ENCODE peak calls at places on chromosomes 5 and 9, in seven cellular contexts. U is heart left ventricle; Z is T-helper 17 cell; J is T-cell; K is activated T-cell treated with anti-CD3 and anti-CD28 coated beads, Interleukin-2, amount 50 U/mL, for 72 hours; E is right cardiac atrium; Y is gastrocnemius medialis. A is an unnamed sample.

GRCh38 chr9:126583134-126583760 is 30.5 kb upstream of the LMX1B start:
- ATAC-seq in U (no peak), Z (no peak), J (no peak), K (no peak), E (no peak), Y (no peak), A (no peak)

GRCh38 chr9:5382479-5382878 is 42.8 kb upstream of the RLN1 start:
- ATAC-seq in U (no peak), Z (no peak), J (no peak), K (no peak), E (no peak), Y (no peak), A (no peak)

GRCh38 chr5:59116231-59116900 is 533.5 kb downstream of the RAB3C start:
- ATAC-seq in U (no peak), Z (no peak), J (no peak), K (no peak), E (no peak), Y (no peak), A (no peak)

GRCh38 chr5:141611289-141611688 is 7.5 kb downstream of the DIAPH1 start:
- ATAC-seq in U (no peak), Z (no peak), J (no peak), K (no peak), E (no peak), Y (no peak), A (peak)

GRCh38 chr5:5164158-5164557 is 24.0 kb downstream of the ADAMTS16 start:
- ATAC-seq in U (no peak), Z (no peak), J (no peak), K (no peak), E (no peak), Y (no peak), A (no peak)

GRCh38 chr5:143118222-143118621 is 285.3 kb downstream of the NR3C1 start:
- ATAC-seq in U (peak), Z (no peak), J (no peak), K (peak), E (no peak), Y (no peak), A (no peak)

GRCh38 chr9:133533878-133534277 is 626 bp upstream of the ADAMTSL2 start:
- ATAC-seq in U (peak), Z (no peak), J (no peak), K (no peak), E (peak), Y (peak), A (no peak)

GRCh38 chr5:132760043-132760420 is 12.8 kb downstream of the CCNI2 start:
- ATAC-seq in U (no peak), Z (no peak), J (no peak), K (no peak), E (no peak), Y (no peak), A (no peak)

GRCh38 chr5:73729329-73729728 is 103.3 kb downstream of the ARHGEF28 start:
- ATAC-seq in U (no peak), Z (no peak), J (no peak), K (no peak), E (no peak), Y (no peak), A (no peak)

GRCh38 chr9:624935-625505 is 216.5 kb upstream of the DMRT1 start:
- ATAC-seq in U (peak), Z (no peak), J (no peak), K (no peak), E (peak), Y (no peak), A (no peak)

GRCh38 chr5:73282923-73283322 is 109.9 kb downstream of the TMEM174 start:
- ATAC-seq in U (no peak), Z (no peak), J (no peak), K (no peak), E (no peak), Y (no peak), A (no peak)

GRCh38 chr9:120714846-120715231 is 569 bp upstream of the MEGF9 start:
- ATAC-seq in U (no peak), Z (no peak), J (no peak), K (no peak), E (peak), Y (no peak), A (peak)

GRCh38 chr5:168946363-168946762 is 354.6 kb downstream of the SLIT3 start:
- ATAC-seq in U (peak), Z (no peak), J (no peak), K (no peak), E (peak), Y (no peak), A (no peak)

GRCh38 chr9:109311731-109312130 is 9.1 kb downstream of the EPB41L4B start:
- ATAC-seq in U (no peak), Z (no peak), J (no peak), K (peak), E (no peak), Y (no peak), A (no peak)

GRCh38 chr5:115189866-115190265 is 20.2 kb upstream of the TRIM36 start:
- ATAC-seq in U (no peak), Z (no peak), J (no peak), K (no peak), E (no peak), Y (no peak), A (no peak)

GRCh38 chr5:78974011-78974410 is 11.1 kb downstream of the ARSB start:
- ATAC-seq in U (peak), Z (no peak), J (no peak), K (no peak), E (peak), Y (peak), A (no peak)

A was measured in esophagus mucosa.